ENCODE peak calls at places on chromosomes 7 and 10, in four cellular contexts. B, T, G and M are unnamed samples.

GRCh38 chr10:15758618-15759017 is 38.9 kb upstream of the ITGA8 start:
- DNase-seq in T (no peak), G (no peak), B (no peak), M (no peak)

GRCh38 chr7:98021588-98022351 is 31.8 kb upstream of the OCM2 start:
- DNase-seq in T (peak; percentile 49), B (peak; percentile 93), G (peak; percentile 98), M (peak; percentile 62)

GRCh38 chr10:67893637-67894036 is 9.2 kb downstream of the SIRT1 start:
- DNase-seq in T (no peak), B (no peak), G (no peak), M (no peak)

GRCh38 chr10:95295031-95295755 is 4.4 kb upstream of the PDLIM1 start:
- DNase-seq in G (peak; percentile 64), B (peak; percentile 28), T (no peak), M (no peak)

GRCh38 chr10:123804716-123805115 is 86.9 kb downstream of the CPXM2 start:
- DNase-seq in B (no peak), T (no peak), G (no peak), M (no peak)

GRCh38 chr10:43262043-43262901 is 4.6 kb downstream of the RASGEF1A start:
- DNase-seq in B (no peak), T (no peak), G (peak; percentile 54), M (no peak)

GRCh38 chr10:129467346-129468119 is 492 bp downstream of the MGMT start:
- DNase-seq in T (peak; percentile 78), G (no peak), B (no peak), M (no peak)

GRCh38 chr10:17742918-17743317 is 9.1 kb upstream of the TMEM236 start:
- DNase-seq in T (peak; percentile 30), B (peak; percentile 58), G (peak; percentile 84), M (no peak)

GRCh38 chr10:6014241-6014761 is 37.0 kb upstream of the IL15RA start:
- DNase-seq in T (peak; percentile 34), G (peak; percentile 74), B (peak; percentile 25), M (peak; percentile 26)

GRCh38 chr7:145212050-145212449 is 376.2 kb upstream of the TPK1 start:
- DNase-seq in G (no peak), T (no peak), B (no peak), M (no peak)

GRCh38 chr7:31464601-31465000 is 49.3 kb upstream of the ITPRID1 start:
- DNase-seq in G (no peak), T (no peak), B (no peak), M (no peak)

GRCh38 chr7:51288896-51289607 is 27.6 kb downstream of the COBL start:
- DNase-seq in B (no peak), T (no peak), G (no peak), M (no peak)

GRCh38 chr7:92790987-92791386 is 45.4 kb downstream of the CDK6 start:
- DNase-seq in G (no peak), T (no peak), B (no peak), M (no peak)

GRCh38 chr10:525565-526315 is 163.7 kb downstream of the DIP2C start:
- DNase-seq in G (no peak), T (no peak), B (no peak), M (no peak)

GRCh38 chr7:96287168-96287567 is 34.7 kb downstream of the SLC25A13 start:
- DNase-seq in B (no peak), G (no peak), T (no peak), M (peak; percentile 61)

GRCh38 chr10:119700321-119700954 is 25.4 kb upstream of the INPP5F start:
- DNase-seq in B (no peak), G (no peak), T (no peak), M (no peak)

GRCh38 chr10:119189811-119190282 is 11.2 kb upstream of the PRDX3 start:
- DNase-seq in B (no peak), G (no peak), T (peak; percentile 71), M (peak; percentile 67)

GRCh38 chr10:59702347-59702746 is 7.3 kb downstream of the SLC16A9 start:
- DNase-seq in G (no peak), T (peak; percentile 85), B (no peak), M (no peak)

GRCh38 chr10:34491666-34492065 is 323.4 kb downstream of the PARD3 start:
- DNase-seq in B (no peak), T (no peak), G (no peak), M (no peak)

GRCh38 chr10:73650537-73651331 is 5.1 kb downstream of the SYNPO2L start:
- DNase-seq in B (peak; percentile 14), T (no peak), G (no peak), M (peak; percentile 58)

GRCh38 chr10:17026686-17027485 is 102.7 kb downstream of the CUBN start:
- DNase-seq in G (no peak), B (no peak), T (no peak), M (no peak)

GRCh38 chr7:54349259-54349658 is 192.9 kb upstream of the VSTM2A start:
- DNase-seq in B (no peak), T (no peak), G (no peak), M (no peak)

GRCh38 chr10:130958981-130959751 is 352.4 kb downstream of the TCERG1L start:
- DNase-seq in B (no peak), T (no peak), G (peak; percentile 17), M (no peak)

GRCh38 chr10:34731885-34732701 is 83.0 kb downstream of the PARD3 start:
- DNase-seq in T (no peak), G (no peak), B (no peak), M (no peak)

GRCh38 chr7:47622946-47623640 is 41.2 kb upstream of the TNS3 start:
- DNase-seq in G (no peak), B (no peak), T (peak; percentile 89), M (no peak)

GRCh38 chr7:38224392-38224791 is 46.3 kb downstream of the STARD3NL start:
- DNase-seq in B (no peak), T (no peak), G (no peak), M (no peak)

GRCh38 chr7:140539466-140539865 is 60.2 kb upstream of the MKRN1 start:
- DNase-seq in G (no peak), B (peak; percentile 22), T (no peak), M (no peak)

GRCh38 chr10:3935933-3936359 is 150.9 kb upstream of the KLF6 start:
- DNase-seq in B (no peak), T (no peak), G (no peak), M (no peak)

DNA sequence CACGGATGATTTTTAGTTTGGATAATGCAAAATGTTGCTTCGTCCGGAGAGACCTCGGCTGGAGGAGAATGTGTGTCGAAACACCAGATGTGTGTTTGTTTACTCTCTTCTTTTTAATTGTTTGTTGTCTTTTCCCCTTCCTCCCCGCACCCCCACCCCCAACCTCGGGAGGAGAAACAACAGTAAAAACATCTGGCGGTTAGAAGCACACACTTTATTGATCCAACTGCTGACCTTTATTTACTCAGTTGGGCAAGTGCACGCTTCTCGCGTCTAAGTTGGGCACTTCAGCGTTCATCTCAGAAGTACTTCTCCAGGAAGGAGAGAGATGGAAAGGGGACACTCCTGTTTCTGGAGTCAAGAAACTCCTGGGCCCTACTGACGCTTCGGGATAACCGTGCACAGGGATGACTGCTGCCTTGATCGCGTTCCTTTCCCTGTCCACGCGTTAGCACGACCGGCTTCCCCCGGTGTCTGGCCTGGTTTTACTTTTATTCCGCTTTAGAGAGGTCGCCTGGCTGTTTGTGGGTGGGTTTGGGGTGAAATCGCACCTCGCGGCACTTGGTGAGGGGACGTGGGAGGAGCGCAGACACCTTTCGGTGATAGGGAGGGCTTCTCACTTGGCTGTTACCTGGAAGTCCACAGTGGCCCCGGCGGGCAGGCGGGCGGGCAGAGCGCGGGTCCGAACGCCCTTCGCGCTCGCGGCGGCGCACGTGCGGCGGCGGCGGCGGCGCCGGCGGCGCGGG is 168.3 kb upstream of the PPP1R3A start:
- DNase-seq in T (no peak), B (no peak), G (peak; percentile 56), M (no peak)
- H3K27me3 ChIP-seq in T (peaks cover 28% of the 10 kb centered on the region), B (no peaks in the 10 kb centered on the region), G (peaks cover 34% of the 10 kb centered on the region), M (peaks cover 52% of the 10 kb centered on the region)

DNA sequence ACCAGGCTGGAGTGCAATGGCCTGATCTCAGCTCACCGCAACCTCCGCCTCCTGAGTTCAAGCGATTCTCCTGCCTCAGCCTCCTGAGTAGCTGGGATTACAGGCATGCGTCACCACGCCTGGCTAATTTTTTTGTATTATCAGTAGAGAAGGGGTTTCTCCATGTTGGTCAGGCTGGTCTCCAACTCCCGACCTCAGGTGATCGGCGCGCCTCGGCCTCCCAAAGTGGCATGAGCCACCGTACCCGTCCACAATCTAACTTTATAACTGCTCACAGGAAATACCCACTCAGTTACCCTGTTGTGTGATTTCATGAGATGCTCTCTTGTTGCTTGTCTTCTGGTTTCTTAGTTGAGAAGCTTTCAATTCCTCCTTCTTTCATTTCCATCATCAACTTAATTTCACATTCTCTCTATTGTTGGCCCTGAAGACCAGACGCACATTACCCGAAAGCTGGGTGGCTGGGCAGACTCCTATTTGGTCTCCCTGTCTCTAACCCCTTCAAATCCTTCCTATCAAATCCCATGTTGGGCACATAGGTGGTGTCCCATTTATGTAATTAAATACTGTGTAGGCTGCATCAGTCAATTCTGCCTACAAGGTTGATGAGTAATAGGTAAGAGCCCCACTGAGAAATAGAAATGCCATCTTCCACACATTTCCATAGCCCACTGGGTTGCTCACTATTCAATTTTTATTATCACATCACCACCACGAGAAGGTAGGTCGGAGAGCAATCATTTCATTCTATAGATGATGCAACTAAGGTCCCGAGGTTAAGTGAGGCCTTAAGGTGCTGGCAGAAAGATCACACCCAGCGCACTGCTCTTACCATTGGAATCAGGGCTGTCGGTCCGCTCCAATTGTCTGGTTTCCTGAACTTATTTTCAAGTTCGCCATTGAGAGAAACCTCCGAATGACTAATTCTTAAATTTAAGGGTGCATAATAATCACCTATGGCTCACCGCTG is 978 bp upstream of the GSTO2 start:
- DNase-seq in T (no peak), B (no peak), G (no peak), M (no peak)
- TF ChIP-seq GABPA in T (no peak), B (no peak), G (no peak), M (no peak)

DNA sequence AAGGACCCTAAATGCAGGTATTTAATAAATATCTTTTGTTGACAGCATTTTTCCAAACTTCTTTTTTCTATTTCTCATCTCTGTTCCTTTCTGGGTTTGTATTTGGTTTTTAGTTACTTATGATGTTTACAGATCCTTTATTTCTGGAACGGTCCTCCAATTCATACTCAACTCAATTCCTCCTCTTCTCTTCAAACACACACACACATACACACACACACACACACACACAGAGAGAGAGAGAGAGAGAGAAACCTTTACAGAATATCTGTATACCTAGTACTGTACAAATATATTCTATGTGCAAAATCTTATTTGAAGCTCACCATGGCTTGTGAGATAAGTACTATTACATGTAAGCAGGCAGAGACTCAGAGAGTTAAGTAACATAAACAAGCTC is 21.6 kb upstream of the GOT1 start:
- DNase-seq in G (no peak), T (no peak), B (no peak), M (no peak)
- H3K27me3 ChIP-seq in G (peaks cover 1% of the 10 kb centered on the region), T (peaks cover 26% of the 10 kb centered on the region), B (peaks cover 11% of the 10 kb centered on the region), M (peaks cover 16% of the 10 kb centered on the region)

GRCh38 chr10:93115661-93116383 is 42.1 kb downstream of the CYP26A1 start:
- DNase-seq in B (peak; percentile 73), T (peak; percentile 63), G (peak; percentile 94), M (peak; percentile 74)
- TF ChIP-seq GABPA in B (no peak), T (no peak), G (no peak), M (no peak)

DNA sequence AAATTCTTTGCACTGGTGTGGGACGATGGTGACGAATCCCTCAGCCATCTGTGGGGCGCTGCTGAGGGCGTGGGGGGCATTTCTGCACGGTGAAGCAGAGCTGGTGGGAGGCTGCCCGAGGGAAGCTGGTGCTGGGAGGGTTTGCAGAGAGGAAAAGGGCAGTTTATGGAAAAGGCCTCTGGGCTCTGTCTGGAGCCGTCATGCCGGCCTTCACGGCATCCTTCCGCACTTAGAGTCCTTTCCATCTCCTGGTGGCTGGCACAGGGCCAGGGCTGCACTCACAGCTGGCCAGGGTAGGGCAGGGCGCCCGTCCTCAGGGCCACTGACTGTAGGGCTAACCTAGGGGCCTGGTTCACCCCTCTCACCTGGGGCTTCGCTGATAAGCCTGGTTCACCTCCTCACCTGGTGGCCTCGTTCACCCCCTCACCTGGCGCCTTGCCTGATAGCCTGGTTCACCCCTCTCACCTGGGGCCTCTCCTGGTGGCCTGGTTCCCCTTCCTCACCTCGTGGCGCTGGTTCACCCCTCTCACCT is 598 bp upstream of the AMZ1 start:
- DNase-seq in G (peak; percentile 55), B (no peak), T (no peak), M (no peak)
- H3K27me3 ChIP-seq in G (peaks cover 7% of the 10 kb centered on the region), B (peaks cover 60% of the 10 kb centered on the region), T (peaks cover 69% of the 10 kb centered on the region), M (peaks cover 36% of the 10 kb centered on the region)

GRCh38 chr10:70578371-70578947 is 24.1 kb downstream of the PRF1 start:
- DNase-seq in G (no peak), T (peak; percentile 68), B (peak; percentile 41), M (peak; percentile 35)
- TF ChIP-seq GABPA in G (no peak), T (no peak), B (no peak), M (no peak)